ENCODE peak calls at places on chromosomes 11 and 22, in eight cellular contexts. One of them, this sample, is unnamed.

GRCh38 chr11:36455658-36456111 is 54.4 kb downstream of the TRAF6 start:
- DNase-seq in NCI-H1105: no peak
- DNase-seq in stimulated activated naive CD8-positive, alpha-beta T cell treated with anti-CD3 and anti-CD28 coated beads, Interleukin-15, Interleukin-2, amounts not matched to agents 100 U/mL and 50 U/mL, for 24 hours: no peak
- DNase-seq in NCI-H1930: no peak
- DNase-seq in omental fat pad: no peak
- DNase-seq in NAMALWA: no peak
- DNase-seq in stromal cell of bone marrow: peak; percentile 98
- DNase-seq in activated CD4-positive, alpha-beta T cell treated with anti-CD3 and anti-CD28 coated beads, Interleukin-2, amount 50 U/mL, for 48 hours: no peak
- DNase-seq in this sample: peak; percentile 91

GRCh38 chr11:75471134-75471943 is 38.3 kb upstream of the KLHL35 start:
- DNase-seq in NCI-H1105: no peak
- DNase-seq in stimulated activated naive CD8-positive, alpha-beta T cell treated with anti-CD3 and anti-CD28 coated beads, Interleukin-15, Interleukin-2, amounts not matched to agents 100 U/mL and 50 U/mL, for 24 hours: no peak
- DNase-seq in NCI-H1930: no peak
- DNase-seq in omental fat pad: no peak
- DNase-seq in NAMALWA: no peak
- DNase-seq in stromal cell of bone marrow: no peak
- DNase-seq in activated CD4-positive, alpha-beta T cell treated with anti-CD3 and anti-CD28 coated beads, Interleukin-2, amount 50 U/mL, for 48 hours: no peak
- DNase-seq in this sample: no peak

GRCh38 chr11:70421123-70421522 is 22.8 kb downstream of the CTTN start:
- DNase-seq in NCI-H1105: no peak
- DNase-seq in stimulated activated naive CD8-positive, alpha-beta T cell treated with anti-CD3 and anti-CD28 coated beads, Interleukin-15, Interleukin-2, amounts not matched to agents 100 U/mL and 50 U/mL, for 24 hours: no peak
- DNase-seq in NCI-H1930: no peak
- DNase-seq in omental fat pad: no peak
- DNase-seq in NAMALWA: no peak
- DNase-seq in stromal cell of bone marrow: no peak
- DNase-seq in activated CD4-positive, alpha-beta T cell treated with anti-CD3 and anti-CD28 coated beads, Interleukin-2, amount 50 U/mL, for 48 hours: no peak
- DNase-seq in this sample: no peak

GRCh38 chr11:75474878-75475766 is 42.1 kb upstream of the KLHL35 start:
- DNase-seq in NCI-H1105: no peak
- DNase-seq in stimulated activated naive CD8-positive, alpha-beta T cell treated with anti-CD3 and anti-CD28 coated beads, Interleukin-15, Interleukin-2, amounts not matched to agents 100 U/mL and 50 U/mL, for 24 hours: peak; percentile 76
- DNase-seq in NCI-H1930: no peak
- DNase-seq in omental fat pad: no peak
- DNase-seq in NAMALWA: peak; percentile 37
- DNase-seq in stromal cell of bone marrow: no peak
- DNase-seq in activated CD4-positive, alpha-beta T cell treated with anti-CD3 and anti-CD28 coated beads, Interleukin-2, amount 50 U/mL, for 48 hours: peak; percentile 64
- DNase-seq in this sample: no peak

GRCh38 chr22:22093743-22094142 is 111.2 kb upstream of the TOP3B start:
- DNase-seq in NCI-H1105: no peak
- DNase-seq in stimulated activated naive CD8-positive, alpha-beta T cell treated with anti-CD3 and anti-CD28 coated beads, Interleukin-15, Interleukin-2, amounts not matched to agents 100 U/mL and 50 U/mL, for 24 hours: no peak
- DNase-seq in NCI-H1930: no peak
- DNase-seq in omental fat pad: no peak
- DNase-seq in NAMALWA: no peak
- DNase-seq in stromal cell of bone marrow: no peak
- DNase-seq in activated CD4-positive, alpha-beta T cell treated with anti-CD3 and anti-CD28 coated beads, Interleukin-2, amount 50 U/mL, for 48 hours: no peak
- DNase-seq in this sample: no peak

GRCh38 chr22:38072322-38073149 is 11.4 kb downstream of the SLC16A8 start:
- DNase-seq in NCI-H1105: no peak
- DNase-seq in stimulated activated naive CD8-positive, alpha-beta T cell treated with anti-CD3 and anti-CD28 coated beads, Interleukin-15, Interleukin-2, amounts not matched to agents 100 U/mL and 50 U/mL, for 24 hours: no peak
- DNase-seq in NCI-H1930: no peak
- DNase-seq in omental fat pad: no peak
- DNase-seq in NAMALWA: no peak
- DNase-seq in stromal cell of bone marrow: no peak
- DNase-seq in activated CD4-positive, alpha-beta T cell treated with anti-CD3 and anti-CD28 coated beads, Interleukin-2, amount 50 U/mL, for 48 hours: no peak
- DNase-seq in this sample: no peak

GRCh38 chr11:134278356-134278755 is 2.2 kb downstream of the GLB1L3 start:
- DNase-seq in NCI-H1105: no peak
- DNase-seq in stimulated activated naive CD8-positive, alpha-beta T cell treated with anti-CD3 and anti-CD28 coated beads, Interleukin-15, Interleukin-2, amounts not matched to agents 100 U/mL and 50 U/mL, for 24 hours: no peak
- DNase-seq in NCI-H1930: no peak
- DNase-seq in omental fat pad: no peak
- DNase-seq in NAMALWA: no peak
- DNase-seq in stromal cell of bone marrow: no peak
- DNase-seq in activated CD4-positive, alpha-beta T cell treated with anti-CD3 and anti-CD28 coated beads, Interleukin-2, amount 50 U/mL, for 48 hours: no peak
- DNase-seq in this sample: peak; percentile 3

GRCh38 chr11:122976734-122977454 is 4.7 kb downstream of the BSX start:
- DNase-seq in NCI-H1105: no peak
- DNase-seq in stimulated activated naive CD8-positive, alpha-beta T cell treated with anti-CD3 and anti-CD28 coated beads, Interleukin-15, Interleukin-2, amounts not matched to agents 100 U/mL and 50 U/mL, for 24 hours: peak; percentile 16
- DNase-seq in NCI-H1930: no peak
- DNase-seq in omental fat pad: no peak
- DNase-seq in NAMALWA: no peak
- DNase-seq in stromal cell of bone marrow: no peak
- DNase-seq in activated CD4-positive, alpha-beta T cell treated with anti-CD3 and anti-CD28 coated beads, Interleukin-2, amount 50 U/mL, for 48 hours: no peak
- DNase-seq in this sample: no peak

GRCh38 chr22:28582806-28583205 is 96.8 kb downstream of the TTC28 start:
- DNase-seq in NCI-H1105: no peak
- DNase-seq in stimulated activated naive CD8-positive, alpha-beta T cell treated with anti-CD3 and anti-CD28 coated beads, Interleukin-15, Interleukin-2, amounts not matched to agents 100 U/mL and 50 U/mL, for 24 hours: no peak
- DNase-seq in NCI-H1930: no peak
- DNase-seq in omental fat pad: no peak
- DNase-seq in NAMALWA: no peak
- DNase-seq in stromal cell of bone marrow: peak; percentile 59
- DNase-seq in activated CD4-positive, alpha-beta T cell treated with anti-CD3 and anti-CD28 coated beads, Interleukin-2, amount 50 U/mL, for 48 hours: no peak
- DNase-seq in this sample: no peak

GRCh38 chr22:23376256-23376655 is 195.9 kb downstream of the BCR start:
- DNase-seq in NCI-H1105: no peak
- DNase-seq in stimulated activated naive CD8-positive, alpha-beta T cell treated with anti-CD3 and anti-CD28 coated beads, Interleukin-15, Interleukin-2, amounts not matched to agents 100 U/mL and 50 U/mL, for 24 hours: peak; percentile 50
- DNase-seq in NCI-H1930: no peak
- DNase-seq in omental fat pad: no peak
- DNase-seq in NAMALWA: peak; percentile 89
- DNase-seq in stromal cell of bone marrow: no peak
- DNase-seq in activated CD4-positive, alpha-beta T cell treated with anti-CD3 and anti-CD28 coated beads, Interleukin-2, amount 50 U/mL, for 48 hours: peak; percentile 48
- DNase-seq in this sample: peak; percentile 76

GRCh38 chr11:17475666-17476316 is 854 bp downstream of the ABCC8 start:
- DNase-seq in NCI-H1105: peak; percentile 22
- DNase-seq in stimulated activated naive CD8-positive, alpha-beta T cell treated with anti-CD3 and anti-CD28 coated beads, Interleukin-15, Interleukin-2, amounts not matched to agents 100 U/mL and 50 U/mL, for 24 hours: no peak
- DNase-seq in NCI-H1930: no peak
- DNase-seq in omental fat pad: no peak
- DNase-seq in NAMALWA: no peak
- DNase-seq in stromal cell of bone marrow: no peak
- DNase-seq in activated CD4-positive, alpha-beta T cell treated with anti-CD3 and anti-CD28 coated beads, Interleukin-2, amount 50 U/mL, for 48 hours: no peak
- DNase-seq in this sample: no peak

GRCh38 chr22:26642465-26643367 is 14.7 kb upstream of the MIAT start:
- DNase-seq in NCI-H1105: no peak
- DNase-seq in stimulated activated naive CD8-positive, alpha-beta T cell treated with anti-CD3 and anti-CD28 coated beads, Interleukin-15, Interleukin-2, amounts not matched to agents 100 U/mL and 50 U/mL, for 24 hours: peak; percentile 87
- DNase-seq in NCI-H1930: peak; percentile 43
- DNase-seq in omental fat pad: no peak
- DNase-seq in NAMALWA: peak; percentile 60
- DNase-seq in stromal cell of bone marrow: no peak
- DNase-seq in activated CD4-positive, alpha-beta T cell treated with anti-CD3 and anti-CD28 coated beads, Interleukin-2, amount 50 U/mL, for 48 hours: peak; percentile 83
- DNase-seq in this sample: no peak

GRCh38 chr11:75380716-75381420 is 18.4 kb upstream of the RPS3 start:
- DNase-seq in NCI-H1105: no peak
- DNase-seq in stimulated activated naive CD8-positive, alpha-beta T cell treated with anti-CD3 and anti-CD28 coated beads, Interleukin-15, Interleukin-2, amounts not matched to agents 100 U/mL and 50 U/mL, for 24 hours: no peak
- DNase-seq in NCI-H1930: no peak
- DNase-seq in omental fat pad: no peak
- DNase-seq in NAMALWA: no peak
- DNase-seq in stromal cell of bone marrow: no peak
- DNase-seq in activated CD4-positive, alpha-beta T cell treated with anti-CD3 and anti-CD28 coated beads, Interleukin-2, amount 50 U/mL, for 48 hours: no peak
- DNase-seq in this sample: peak; percentile 41

GRCh38 chr11:57648791-57649735 is 649 bp downstream of the YPEL4 start:
- DNase-seq in NCI-H1105: peak; percentile 24
- DNase-seq in stimulated activated naive CD8-positive, alpha-beta T cell treated with anti-CD3 and anti-CD28 coated beads, Interleukin-15, Interleukin-2, amounts not matched to agents 100 U/mL and 50 U/mL, for 24 hours: no peak
- DNase-seq in NCI-H1930: no peak
- DNase-seq in omental fat pad: no peak
- DNase-seq in NAMALWA: no peak
- DNase-seq in stromal cell of bone marrow: no peak
- DNase-seq in activated CD4-positive, alpha-beta T cell treated with anti-CD3 and anti-CD28 coated beads, Interleukin-2, amount 50 U/mL, for 48 hours: no peak
- DNase-seq in this sample: no peak

GRCh38 chr11:131744847-131745246 is 374.4 kb downstream of the NTM start:
- DNase-seq in NCI-H1105: no peak
- DNase-seq in stimulated activated naive CD8-positive, alpha-beta T cell treated with anti-CD3 and anti-CD28 coated beads, Interleukin-15, Interleukin-2, amounts not matched to agents 100 U/mL and 50 U/mL, for 24 hours: no peak
- DNase-seq in NCI-H1930: peak; percentile 8
- DNase-seq in omental fat pad: no peak
- DNase-seq in NAMALWA: no peak
- DNase-seq in stromal cell of bone marrow: peak; percentile 76
- DNase-seq in activated CD4-positive, alpha-beta T cell treated with anti-CD3 and anti-CD28 coated beads, Interleukin-2, amount 50 U/mL, for 48 hours: no peak
- DNase-seq in this sample: no peak

GRCh38 chr11:113818426-113818825 is 38.8 kb downstream of the CLDN25 start:
- DNase-seq in NCI-H1105: no peak
- DNase-seq in stimulated activated naive CD8-positive, alpha-beta T cell treated with anti-CD3 and anti-CD28 coated beads, Interleukin-15, Interleukin-2, amounts not matched to agents 100 U/mL and 50 U/mL, for 24 hours: no peak
- DNase-seq in NCI-H1930: no peak
- DNase-seq in omental fat pad: no peak
- DNase-seq in NAMALWA: no peak
- DNase-seq in stromal cell of bone marrow: no peak
- DNase-seq in activated CD4-positive, alpha-beta T cell treated with anti-CD3 and anti-CD28 coated beads, Interleukin-2, amount 50 U/mL, for 48 hours: no peak
- DNase-seq in this sample: no peak

GRCh38 chr22:31337178-31337577 is 9.0 kb downstream of the PATZ1 start:
- DNase-seq in NCI-H1105: no peak
- DNase-seq in stimulated activated naive CD8-positive, alpha-beta T cell treated with anti-CD3 and anti-CD28 coated beads, Interleukin-15, Interleukin-2, amounts not matched to agents 100 U/mL and 50 U/mL, for 24 hours: peak; percentile 68
- DNase-seq in NCI-H1930: no peak
- DNase-seq in omental fat pad: no peak
- DNase-seq in NAMALWA: no peak
- DNase-seq in stromal cell of bone marrow: no peak
- DNase-seq in activated CD4-positive, alpha-beta T cell treated with anti-CD3 and anti-CD28 coated beads, Interleukin-2, amount 50 U/mL, for 48 hours: peak; percentile 19
- DNase-seq in this sample: no peak

GRCh38 chr11:7098235-7098832 is 9.5 kb downstream of the RBMXL2 start:
- DNase-seq in NCI-H1105: peak; percentile 40
- DNase-seq in stimulated activated naive CD8-positive, alpha-beta T cell treated with anti-CD3 and anti-CD28 coated beads, Interleukin-15, Interleukin-2, amounts not matched to agents 100 U/mL and 50 U/mL, for 24 hours: no peak
- DNase-seq in NCI-H1930: peak; percentile 64
- DNase-seq in omental fat pad: no peak
- DNase-seq in NAMALWA: peak; percentile 83
- DNase-seq in stromal cell of bone marrow: peak; percentile 17
- DNase-seq in activated CD4-positive, alpha-beta T cell treated with anti-CD3 and anti-CD28 coated beads, Interleukin-2, amount 50 U/mL, for 48 hours: no peak
- DNase-seq in this sample: no peak

GRCh38 chr11:116913000-116913399 is 75.6 kb upstream of the APOA1 start:
- DNase-seq in NCI-H1105: no peak
- DNase-seq in stimulated activated naive CD8-positive, alpha-beta T cell treated with anti-CD3 and anti-CD28 coated beads, Interleukin-15, Interleukin-2, amounts not matched to agents 100 U/mL and 50 U/mL, for 24 hours: no peak
- DNase-seq in NCI-H1930: no peak
- DNase-seq in omental fat pad: no peak
- DNase-seq in NAMALWA: no peak
- DNase-seq in stromal cell of bone marrow: peak; percentile 71
- DNase-seq in activated CD4-positive, alpha-beta T cell treated with anti-CD3 and anti-CD28 coated beads, Interleukin-2, amount 50 U/mL, for 48 hours: no peak
- DNase-seq in this sample: no peak